ENCODE peak calls at places on chromosomes 5 and 9, in four cellular contexts. H, P, D and M are unnamed samples. For H4K20me1, the result is how much of the 10 kb centered on the place peaks cover.

GRCh38 chr9:125635888-125636287 is 71.1 kb downstream of the MAPKAP1 start:
- DNase-seq in H (no peak), P (peak), D (no peak), M (no peak)

GRCh38 chr9:6641961-6642360 is 3.6 kb downstream of the GLDC start:
- DNase-seq in H (no peak), P (no peak), D (no peak), M (no peak)

GRCh38 chr9:107541523-107541922 is 52.0 kb upstream of the KLF4 start:
- DNase-seq in H (peak), P (no peak), D (no peak), M (no peak)

GRCh38 chr5:169754737-169755136 is 117.7 kb downstream of the DOCK2 start:
- DNase-seq in H (no peak), P (no peak), D (no peak), M (no peak)

GRCh38 chr5:176817864-176818377 is 7.6 kb downstream of the UNC5A start:
- DNase-seq in H (no peak), P (no peak), D (peak), M (peak)

GRCh38 chr9:113393281-113393680 is 7.8 kb downstream of the ALAD start:
- DNase-seq in H (no peak), P (no peak), D (no peak), M (no peak)

GRCh38 chr9:98971168-98971914 is 27.6 kb downstream of the COL15A1 start:
- DNase-seq in H (no peak), P (peak), D (no peak), M (peak)

GRCh38 chr9:37329576-37329975 is 92.9 kb upstream of the GRHPR start:
- DNase-seq in H (no peak), P (no peak), D (no peak), M (no peak)

GRCh38 chr9:126365780-126366179 is 39.2 kb downstream of the MVB12B start:
- DNase-seq in H (no peak), P (no peak), D (no peak), M (no peak)

GRCh38 chr9:73558471-73558870 is 406.8 kb downstream of the ANXA1 start:
- DNase-seq in H (no peak), P (no peak), D (no peak), M (no peak)

GRCh38 chr9:86034863-86035734 is 64.3 kb downstream of the GOLM1 start:
- DNase-seq in H (no peak), P (peak), D (peak), M (peak)

GRCh38 chr5:157761690-157762611 is 18.4 kb downstream of the LSM11 start:
- DNase-seq in H (no peak), P (peak), D (no peak), M (peak)

GRCh38 chr9:130110596-130111021 is 56.9 kb downstream of the GPR107 start:
- DNase-seq in H (no peak), P (no peak), D (no peak), M (no peak)

DNA sequence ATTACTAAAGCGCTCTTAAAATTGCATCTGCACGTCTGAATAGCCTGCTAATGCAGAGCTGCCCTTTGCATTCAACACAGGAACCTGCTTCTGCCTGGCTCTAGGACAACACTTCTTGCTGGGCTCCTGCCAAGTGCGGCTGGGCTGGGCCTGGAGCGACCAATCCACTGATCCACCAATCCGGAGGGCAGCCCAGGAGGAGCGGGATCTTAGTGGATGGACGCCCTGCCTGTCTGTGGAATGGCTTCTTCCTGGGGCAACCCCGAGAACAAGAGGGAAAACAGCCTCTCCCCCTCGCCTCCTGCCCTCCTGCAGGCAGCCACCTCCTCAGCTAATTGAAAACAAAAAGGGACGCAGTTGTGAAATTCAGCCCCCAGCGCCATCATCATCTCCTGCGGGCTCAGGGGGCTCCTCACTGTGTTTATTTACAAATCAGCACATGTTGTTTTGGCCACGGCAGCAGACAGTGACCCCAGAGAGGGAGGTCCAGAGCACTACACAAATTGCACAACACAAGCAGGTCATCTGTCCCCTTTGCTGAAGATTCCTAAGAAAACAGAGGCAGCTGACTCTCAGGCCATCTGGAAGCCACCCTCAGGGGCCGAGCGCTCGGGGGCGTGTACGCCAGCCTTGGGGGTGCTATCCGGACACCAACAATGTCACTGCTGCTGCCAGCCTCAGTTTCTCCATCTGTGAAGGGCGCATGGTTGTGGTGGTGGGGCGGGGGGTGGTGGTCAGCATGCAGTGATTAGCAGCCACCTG is 57.3 kb downstream of the GADD45G start:
- DNase-seq in H (no peak), P (peak), D (peak), M (peak)
- TF ChIP-seq CBX5 in H (no peak), P (no peak), D (no peak), M (no peak)

GRCh38 chr5:74182603-74183002 is 457.9 kb downstream of the ENC1 start:
- DNase-seq in H (no peak), P (no peak), D (no peak), M (no peak)
- TF ChIP-seq CEBPB in H (no peak), P (no peak), D (no peak), M (no peak)

DNA sequence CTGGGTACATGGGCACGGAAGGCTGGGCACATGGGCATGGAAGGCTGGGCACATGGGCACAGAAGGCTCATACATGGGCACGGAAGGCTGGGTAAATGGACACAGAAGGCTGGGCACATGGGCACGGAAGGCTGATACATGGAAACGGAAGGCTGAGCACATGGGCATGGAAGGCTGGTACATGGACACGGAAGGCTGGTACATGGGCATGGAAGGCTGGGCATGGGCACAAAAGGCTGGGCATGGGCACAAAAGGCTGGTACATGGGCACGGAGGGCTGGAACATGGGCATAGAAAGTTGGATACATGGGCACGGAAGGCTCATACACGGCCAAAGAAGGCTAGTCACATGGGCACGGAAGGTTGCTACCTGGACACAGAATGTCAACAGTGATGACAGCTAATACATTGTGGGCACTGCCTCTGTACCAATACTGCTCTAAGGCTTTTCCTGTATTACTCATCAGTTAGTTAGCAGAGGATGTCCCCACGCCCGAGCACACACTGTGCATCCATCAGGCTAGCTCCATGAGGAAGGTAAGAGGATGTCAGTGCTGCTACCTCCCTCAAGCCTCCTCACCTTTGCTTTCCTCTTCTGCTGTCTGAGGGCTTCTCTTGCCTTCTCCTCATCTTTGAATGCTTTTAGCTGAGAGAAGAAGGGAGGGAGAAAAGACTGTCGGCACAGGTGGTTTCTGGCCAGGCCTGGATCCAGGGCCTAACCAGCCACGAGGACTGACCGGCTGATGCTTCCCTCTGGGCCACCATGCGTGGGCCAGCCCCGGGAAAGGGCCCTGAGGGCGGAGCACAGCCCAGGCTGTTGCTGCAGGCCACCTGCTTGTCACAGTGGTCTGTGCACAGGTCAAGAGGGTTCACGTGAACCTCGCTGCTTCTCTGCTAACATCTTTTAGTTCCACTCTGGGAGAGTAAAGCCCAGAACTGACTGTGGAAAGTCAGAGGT is 14.3 kb downstream of the GPX3 start:
- DNase-seq in H (no peak), P (no peak), D (no peak), M (no peak)
- H4K20me1 ChIP-seq in H (under half), P (under half), D (under half), M (under half)

DNA sequence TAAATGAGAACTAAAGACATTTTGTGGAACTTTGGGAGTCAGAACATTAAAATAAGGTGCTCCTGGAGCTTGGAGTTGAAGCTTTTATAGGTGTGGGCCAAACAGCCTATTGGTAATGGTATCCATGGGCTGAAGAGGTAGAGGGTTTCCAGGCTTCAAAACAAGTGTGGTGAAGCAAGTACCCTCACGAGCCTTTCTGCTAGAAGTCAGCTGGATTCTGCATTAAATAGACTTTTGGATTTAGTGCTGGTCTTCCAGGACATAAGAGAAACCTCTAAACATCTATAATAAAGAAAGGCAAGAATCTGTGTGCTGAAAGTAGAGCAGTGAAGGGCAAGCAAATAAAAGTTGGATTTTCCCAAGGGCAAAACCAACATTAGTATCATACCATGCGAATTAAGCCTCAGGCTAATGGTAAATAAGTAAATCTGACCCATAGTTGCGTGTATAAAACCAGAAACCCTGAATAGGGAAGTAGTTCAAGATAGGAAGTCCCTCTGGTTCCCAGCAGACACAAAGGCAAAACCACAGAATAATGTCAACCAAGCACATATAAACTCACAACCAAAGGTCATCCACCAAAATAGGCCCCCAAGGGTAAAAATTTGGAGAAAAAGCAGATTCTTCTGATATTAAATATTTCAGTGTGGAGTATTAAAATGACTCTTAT is 306.3 kb downstream of the TLE4 start:
- DNase-seq in H (no peak), P (no peak), D (no peak), M (no peak)
- TF ChIP-seq CBX5 in H (no peak), P (no peak), D (no peak), M (no peak)

GRCh38 chr5:139130217-139130616 is 68.0 kb downstream of the SIL1 start:
- DNase-seq in H (no peak), P (no peak), D (no peak), M (no peak)

GRCh38 chr5:139121120-139121519 is 77.0 kb downstream of the SIL1 start:
- DNase-seq in H (no peak), P (no peak), D (no peak), M (no peak)

GRCh38 chr5:139120521-139120920 is 77.6 kb downstream of the SIL1 start:
- DNase-seq in H (no peak), P (no peak), D (no peak), M (no peak)

GRCh38 chr5:139126711-139127111 is 71.5 kb downstream of the SIL1 start:
- DNase-seq in H (no peak), P (no peak), D (no peak), M (no peak)

GRCh38 chr5:139124774-139125391 is 73.3 kb downstream of the SIL1 start:
- DNase-seq in H (no peak), P (no peak), D (no peak), M (no peak)
- TF ChIP-seq CEBPB in H (no peak), P (no peak), D (no peak), M (no peak)

GRCh38 chr9:127567119-127567897 is 44.8 kb upstream of the STXBP1 start:
- DNase-seq in H (no peak), P (no peak), D (no peak), M (peak)

GRCh38 chr9:127566351-127567001 is 45.6 kb upstream of the STXBP1 start:
- DNase-seq in H (no peak), P (no peak), D (no peak), M (no peak)

GRCh38 chr9:127563579-127563978 is 48.5 kb upstream of the STXBP1 start:
- DNase-seq in H (no peak), P (no peak), D (no peak), M (no peak)

GRCh38 chr9:127562841-127563523 is 49.1 kb upstream of the STXBP1 start:
- DNase-seq in H (no peak), P (no peak), D (no peak), M (no peak)

DNA sequence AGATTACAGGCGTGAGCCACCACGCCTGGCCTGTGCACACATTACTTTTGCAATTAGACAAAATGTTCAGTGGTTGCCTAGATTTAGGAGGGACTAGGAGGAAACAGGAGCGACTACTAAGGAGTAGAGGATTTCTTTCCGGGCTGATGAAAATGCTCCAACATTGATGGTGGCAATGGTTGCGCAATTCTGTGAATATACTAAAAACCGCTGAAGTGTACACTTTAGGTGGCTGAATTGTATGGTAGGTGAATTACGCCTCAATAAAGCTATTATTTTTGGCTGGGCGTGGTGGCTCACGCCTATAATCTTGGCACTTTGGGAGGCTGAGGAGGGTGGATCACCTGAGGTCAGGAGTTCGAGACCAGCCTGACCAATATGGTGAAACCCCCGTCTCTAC is 46.8 kb upstream of the STXBP1 start:
- DNase-seq in H (no peak), P (no peak), D (no peak), M (no peak)
- H4K20me1 ChIP-seq in H (under half), P (under half), D (under half), M (under half)

DNA sequence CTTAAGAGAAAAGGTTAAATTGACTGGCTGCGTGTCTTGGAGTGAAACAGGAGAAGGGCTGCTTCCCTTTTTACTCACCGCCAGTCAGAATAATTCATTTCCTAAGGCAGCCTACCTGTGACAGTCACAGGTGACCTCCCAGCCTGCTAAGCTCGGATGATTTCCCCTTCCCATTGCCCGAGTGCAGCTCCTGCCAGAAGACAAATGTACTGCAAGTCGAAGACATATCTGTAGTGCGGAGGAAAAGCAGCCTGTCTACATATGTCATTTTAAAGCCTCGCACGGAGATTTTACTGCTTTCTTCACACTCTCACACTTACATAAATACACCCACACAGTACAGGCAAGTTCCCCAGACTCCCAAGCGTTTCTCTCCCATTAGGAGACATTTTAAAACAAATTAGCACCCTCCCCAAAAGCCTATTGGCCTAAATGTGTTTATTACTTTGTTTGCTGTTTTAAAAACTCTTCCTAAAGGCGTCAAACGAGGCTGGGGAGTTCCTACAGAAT is 665.7 kb upstream of the ZNF608 start:
- DNase-seq in H (peak), P (no peak), D (no peak), M (no peak)
- TF ChIP-seq CBX5 in H (no peak), P (no peak), D (no peak), M (no peak)